ENCODE peak calls at places on chromosomes 7 and 10, in four cellular contexts. One of them, this sample, is unnamed.

GRCh38 chr10:11560076-11560709 is 51.3 kb downstream of the USP6NL start:
- DNase-seq in endothelial cell: no peak
- DNase-seq in fibroblast of pulmonary artery: peak; percentile 34
- DNase-seq in cardiac fibroblast: peak; percentile 32
- DNase-seq in this sample: no peak

GRCh38 chr10:3480281-3480999 is 304.6 kb downstream of the KLF6 start:
- DNase-seq in fibroblast of pulmonary artery: no peak
- DNase-seq in cardiac fibroblast: no peak
- DNase-seq in endothelial cell: no peak
- DNase-seq in this sample: no peak

GRCh38 chr10:89392974-89393373 is 551 bp downstream of the IFIT1 start:
- DNase-seq in fibroblast of pulmonary artery: peak; percentile 82
- DNase-seq in endothelial cell: no peak
- DNase-seq in cardiac fibroblast: peak; percentile 82
- DNase-seq in this sample: no peak

GRCh38 chr10:79377557-79378382 is 30.5 kb downstream of the PPIF start:
- DNase-seq in endothelial cell: no peak
- DNase-seq in fibroblast of pulmonary artery: no peak
- DNase-seq in cardiac fibroblast: no peak
- DNase-seq in this sample: peak; percentile 12

GRCh38 chr7:132393789-132394261 is 182.4 kb downstream of the PLXNA4 start:
- DNase-seq in endothelial cell: no peak
- DNase-seq in cardiac fibroblast: peak; percentile 93
- DNase-seq in fibroblast of pulmonary artery: peak; percentile 68
- DNase-seq in this sample: no peak

GRCh38 chr7:106462365-106462859 is 177.6 kb upstream of the NAMPT start:
- DNase-seq in endothelial cell: no peak
- DNase-seq in fibroblast of pulmonary artery: peak; percentile 76
- DNase-seq in cardiac fibroblast: peak; percentile 77
- DNase-seq in this sample: no peak

GRCh38 chr10:128068398-128069285 is 57.6 kb downstream of the MKI67 start:
- DNase-seq in cardiac fibroblast: no peak
- DNase-seq in fibroblast of pulmonary artery: no peak
- DNase-seq in endothelial cell: no peak
- DNase-seq in this sample: no peak

GRCh38 chr7:100865372-100865911 is 1.7 kb upstream of the TRIP6 start:
- DNase-seq in cardiac fibroblast: no peak
- DNase-seq in endothelial cell: no peak
- DNase-seq in fibroblast of pulmonary artery: no peak
- DNase-seq in this sample: no peak

GRCh38 chr7:135147899-135148721 is at the start of gene TMEM140:
- DNase-seq in fibroblast of pulmonary artery: peak; percentile 62
- DNase-seq in cardiac fibroblast: peak; percentile 71
- DNase-seq in endothelial cell: no peak
- DNase-seq in this sample: peak; percentile 58

GRCh38 chr10:119153661-119154060 is 11.9 kb downstream of the SFXN4 start:
- DNase-seq in endothelial cell: no peak
- DNase-seq in cardiac fibroblast: no peak
- DNase-seq in fibroblast of pulmonary artery: no peak
- DNase-seq in this sample: no peak

GRCh38 chr10:31808258-31809218 is 120.1 kb downstream of the ARHGAP12 start:
- DNase-seq in endothelial cell: no peak
- DNase-seq in cardiac fibroblast: peak; percentile 88
- DNase-seq in fibroblast of pulmonary artery: peak; percentile 89
- DNase-seq in this sample: no peak

GRCh38 chr10:88336316-88336715 is 246.8 kb downstream of the RNLS start:
- DNase-seq in endothelial cell: no peak
- DNase-seq in fibroblast of pulmonary artery: no peak
- DNase-seq in cardiac fibroblast: no peak
- DNase-seq in this sample: no peak

GRCh38 chr10:102602272-102603045 is 41.8 kb upstream of the TRIM8 start:
- DNase-seq in cardiac fibroblast: peak; percentile 83
- DNase-seq in endothelial cell: no peak
- DNase-seq in fibroblast of pulmonary artery: peak; percentile 81
- DNase-seq in this sample: no peak

GRCh38 chr10:63553473-63553872 is 32.3 kb downstream of the REEP3 start:
- DNase-seq in cardiac fibroblast: peak; percentile 10
- DNase-seq in fibroblast of pulmonary artery: no peak
- DNase-seq in endothelial cell: no peak
- DNase-seq in this sample: no peak

GRCh38 chr7:147700702-147701101 is 889.9 kb upstream of the C7orf33 start:
- DNase-seq in cardiac fibroblast: no peak
- DNase-seq in endothelial cell: no peak
- DNase-seq in fibroblast of pulmonary artery: no peak
- DNase-seq in this sample: no peak

GRCh38 chr10:59817806-59818205 is 64.6 kb upstream of the MRLN start:
- DNase-seq in endothelial cell: no peak
- DNase-seq in cardiac fibroblast: peak; percentile 67
- DNase-seq in fibroblast of pulmonary artery: peak; percentile 52
- DNase-seq in this sample: no peak

GRCh38 chr7:38185938-38186337 is 7.9 kb downstream of the STARD3NL start:
- DNase-seq in cardiac fibroblast: no peak
- DNase-seq in endothelial cell: no peak
- DNase-seq in fibroblast of pulmonary artery: no peak
- DNase-seq in this sample: no peak

GRCh38 chr7:1073211-1073977 is 14.5 kb upstream of the GPER1 start:
- DNase-seq in cardiac fibroblast: no peak
- DNase-seq in endothelial cell: no peak
- DNase-seq in fibroblast of pulmonary artery: no peak
- DNase-seq in this sample: no peak

GRCh38 chr10:47033541-47034270 is 122.5 kb downstream of the PTPN20 start:
- DNase-seq in fibroblast of pulmonary artery: no peak
- DNase-seq in cardiac fibroblast: no peak
- DNase-seq in endothelial cell: no peak
- DNase-seq in this sample: no peak

GRCh38 chr7:34928052-34928451 is 109.2 kb downstream of the DPY19L1 start:
- DNase-seq in endothelial cell: peak; percentile 83
- DNase-seq in cardiac fibroblast: peak; percentile 26
- DNase-seq in fibroblast of pulmonary artery: peak; percentile 15
- DNase-seq in this sample: peak; percentile 55

GRCh38 chr10:3785251-3785848 is 341 bp upstream of the KLF6 start:
- DNase-seq in cardiac fibroblast: peak; percentile 99
- DNase-seq in fibroblast of pulmonary artery: peak; percentile 99
- DNase-seq in endothelial cell: peak; percentile 100
- DNase-seq in this sample: peak; percentile 98

GRCh38 chr10:124374535-124375352 is 44.0 kb downstream of the OAT start:
- DNase-seq in cardiac fibroblast: no peak
- DNase-seq in endothelial cell: no peak
- DNase-seq in fibroblast of pulmonary artery: no peak
- DNase-seq in this sample: peak; percentile 14

GRCh38 chr10:82190432-82191260 is 315.7 kb downstream of the NRG3 start:
- DNase-seq in endothelial cell: no peak
- DNase-seq in cardiac fibroblast: peak; percentile 5
- DNase-seq in fibroblast of pulmonary artery: peak; percentile 61
- DNase-seq in this sample: no peak

GRCh38 chr7:131105294-131105802 is 222.3 kb upstream of the MKLN1 start:
- DNase-seq in fibroblast of pulmonary artery: no peak
- DNase-seq in endothelial cell: no peak
- DNase-seq in cardiac fibroblast: peak; percentile 34
- DNase-seq in this sample: peak; percentile 48

GRCh38 chr7:85004402-85004801 is 182.5 kb downstream of the SEMA3D start:
- DNase-seq in fibroblast of pulmonary artery: no peak
- DNase-seq in endothelial cell: no peak
- DNase-seq in cardiac fibroblast: peak; percentile 13
- DNase-seq in this sample: no peak

GRCh38 chr7:33733865-33734650 is 171.3 kb upstream of the BMPER start:
- DNase-seq in endothelial cell: no peak
- DNase-seq in cardiac fibroblast: peak; percentile 77
- DNase-seq in fibroblast of pulmonary artery: peak; percentile 62
- DNase-seq in this sample: peak; percentile 90

GRCh38 chr7:102993532-102994029 is 80.8 kb downstream of the LRRC17 start:
- DNase-seq in cardiac fibroblast: peak; percentile 96
- DNase-seq in fibroblast of pulmonary artery: peak; percentile 97
- DNase-seq in endothelial cell: no peak
- DNase-seq in this sample: no peak

GRCh38 chr10:28254290-28254985 is 48.4 kb downstream of the MPP7 start:
- DNase-seq in fibroblast of pulmonary artery: peak; percentile 25
- DNase-seq in endothelial cell: no peak
- DNase-seq in cardiac fibroblast: peak; percentile 42
- DNase-seq in this sample: no peak

GRCh38 chr7:2321020-2321419 is 6.8 kb upstream of the SNX8 start:
- DNase-seq in cardiac fibroblast: no peak
- DNase-seq in fibroblast of pulmonary artery: no peak
- DNase-seq in endothelial cell: no peak
- DNase-seq in this sample: no peak

GRCh38 chr10:32786968-32787367 is 171.1 kb downstream of the ITGB1 start:
- DNase-seq in cardiac fibroblast: no peak
- DNase-seq in endothelial cell: no peak
- DNase-seq in fibroblast of pulmonary artery: no peak
- DNase-seq in this sample: no peak

GRCh38 chr7:70114854-70115253 is 516.6 kb downstream of the AUTS2 start:
- DNase-seq in cardiac fibroblast: no peak
- DNase-seq in fibroblast of pulmonary artery: no peak
- DNase-seq in endothelial cell: no peak
- DNase-seq in this sample: no peak

GRCh38 chr10:48463318-48464003 is 141.4 kb downstream of the ARHGAP22 start:
- DNase-seq in endothelial cell: no peak
- DNase-seq in cardiac fibroblast: peak; percentile 49
- DNase-seq in fibroblast of pulmonary artery: no peak
- DNase-seq in this sample: no peak

GRCh38 chr10:71314028-71314693 is 4.9 kb upstream of the SLC29A3 start:
- DNase-seq in cardiac fibroblast: peak; percentile 62
- DNase-seq in fibroblast of pulmonary artery: peak; percentile 46
- DNase-seq in endothelial cell: peak; percentile 46
- DNase-seq in this sample: peak; percentile 54

GRCh38 chr10:27658788-27659187 is 86.8 kb downstream of the MKX start:
- DNase-seq in cardiac fibroblast: no peak
- DNase-seq in fibroblast of pulmonary artery: no peak
- DNase-seq in endothelial cell: no peak
- DNase-seq in this sample: no peak

GRCh38 chr7:2445047-2445446 is 31.2 kb downstream of the GRIFIN start:
- DNase-seq in fibroblast of pulmonary artery: no peak
- DNase-seq in cardiac fibroblast: peak; percentile 10
- DNase-seq in endothelial cell: no peak
- DNase-seq in this sample: no peak